ENCODE peak calls at places on chromosomes 13 and 19, in seven cellular contexts. H, F, T, C, R, M and V are unnamed samples. For H3K27me3, the result is how much of the 10 kb centered on the place peaks cover.

GRCh38 chr19:49422407-49423277 is 599 bp downstream of the PTH2 start:
- DNase-seq in H (no peak), F (peak), T (no peak), C (no peak), R (peak), M (peak), V (no peak)

GRCh38 chr19:48249502-48250014 is 6.2 kb downstream of the CARD8 start:
- DNase-seq in H (no peak), F (no peak), T (peak), C (peak), R (no peak), M (no peak), V (no peak)

GRCh38 chr19:16067205-16067938 is 8.9 kb upstream of the TPM4 start:
- DNase-seq in H (peak), F (peak), T (peak), C (peak), R (no peak), M (peak), V (peak)

GRCh38 chr19:8340341-8341096 is 2.5 kb downstream of the KANK3 start:
- DNase-seq in H (no peak), F (no peak), T (peak), C (peak), R (no peak), M (peak), V (no peak)

GRCh38 chr13:32894589-32895001 is 121.6 kb upstream of the KL start:
- DNase-seq in H (peak), F (peak), T (no peak), C (no peak), R (no peak), M (no peak), V (peak)

GRCh38 chr19:58538257-58539168 is 5.4 kb upstream of the TRIM28 start:
- DNase-seq in H (no peak), F (no peak), T (peak), C (peak), R (peak), M (no peak), V (no peak)

GRCh38 chr13:66972659-66973058 is 257.5 kb downstream of the PCDH9 start:
- DNase-seq in H (no peak), F (peak), T (no peak), C (no peak), R (no peak), M (peak), V (no peak)

GRCh38 chr19:17420267-17420924 is 549 bp downstream of the MVB12A start:
- DNase-seq in H (peak), F (no peak), T (peak), C (peak), R (peak), M (no peak), V (no peak)

GRCh38 chr13:46801831-46802230 is 4.9 kb upstream of the ESD start:
- DNase-seq in H (peak), F (peak), T (no peak), C (no peak), R (no peak), M (no peak), V (no peak)

GRCh38 chr13:26742691-26743358 is 17.8 kb downstream of the GPR12 start:
- DNase-seq in H (no peak), F (no peak), T (no peak), C (no peak), R (no peak), M (no peak), V (no peak)
- H3K27me3 ChIP-seq in H (half or more), F (under half), T (half or more), C (under half), R (half or more), M (under half), V (under half)

GRCh38 chr13:109346060-109346459 is 440.3 kb downstream of the IRS2 start:
- DNase-seq in H (no peak), F (no peak), T (no peak), C (no peak), R (no peak), M (no peak), V (no peak)
- TF ChIP-seq CTCF in H (no peak), F (no peak), T (no peak), C (no peak), R (no peak), M (no peak), V (no peak)

GRCh38 chr19:55452381-55453325 is 8.8 kb downstream of the ISOC2 start:
- DNase-seq in H (peak), F (peak), T (peak), C (peak), R (peak), M (peak), V (peak)

GRCh38 chr19:55451163-55451521 is 8.0 kb upstream of the SHISA7 start:
- DNase-seq in H (no peak), F (no peak), T (no peak), C (no peak), R (no peak), M (no peak), V (no peak)

GRCh38 chr19:55447421-55448174 is 4.5 kb upstream of the SHISA7 start:
- DNase-seq in H (peak), F (peak), T (no peak), C (no peak), R (no peak), M (peak), V (peak)

GRCh38 chr19:55451522-55452380 is 8.7 kb upstream of the SHISA7 start:
- DNase-seq in H (no peak), F (no peak), T (no peak), C (no peak), R (no peak), M (no peak), V (no peak)

GRCh38 chr19:55449469-55449868 is 6.4 kb upstream of the SHISA7 start:
- DNase-seq in H (no peak), F (no peak), T (no peak), C (no peak), R (no peak), M (no peak), V (no peak)
- H3K27me3 ChIP-seq in H (under half), F (half or more), T (half or more), C (under half), R (half or more), M (under half), V (under half)

GRCh38 chr13:72041165-72041564 is 174.2 kb upstream of the DACH1 start:
- DNase-seq in H (no peak), F (no peak), T (no peak), C (no peak), R (no peak), M (no peak), V (no peak)
- TF ChIP-seq CTCF in H (no peak), F (no peak), T (no peak), C (no peak), R (no peak), M (no peak), V (no peak)

DNA sequence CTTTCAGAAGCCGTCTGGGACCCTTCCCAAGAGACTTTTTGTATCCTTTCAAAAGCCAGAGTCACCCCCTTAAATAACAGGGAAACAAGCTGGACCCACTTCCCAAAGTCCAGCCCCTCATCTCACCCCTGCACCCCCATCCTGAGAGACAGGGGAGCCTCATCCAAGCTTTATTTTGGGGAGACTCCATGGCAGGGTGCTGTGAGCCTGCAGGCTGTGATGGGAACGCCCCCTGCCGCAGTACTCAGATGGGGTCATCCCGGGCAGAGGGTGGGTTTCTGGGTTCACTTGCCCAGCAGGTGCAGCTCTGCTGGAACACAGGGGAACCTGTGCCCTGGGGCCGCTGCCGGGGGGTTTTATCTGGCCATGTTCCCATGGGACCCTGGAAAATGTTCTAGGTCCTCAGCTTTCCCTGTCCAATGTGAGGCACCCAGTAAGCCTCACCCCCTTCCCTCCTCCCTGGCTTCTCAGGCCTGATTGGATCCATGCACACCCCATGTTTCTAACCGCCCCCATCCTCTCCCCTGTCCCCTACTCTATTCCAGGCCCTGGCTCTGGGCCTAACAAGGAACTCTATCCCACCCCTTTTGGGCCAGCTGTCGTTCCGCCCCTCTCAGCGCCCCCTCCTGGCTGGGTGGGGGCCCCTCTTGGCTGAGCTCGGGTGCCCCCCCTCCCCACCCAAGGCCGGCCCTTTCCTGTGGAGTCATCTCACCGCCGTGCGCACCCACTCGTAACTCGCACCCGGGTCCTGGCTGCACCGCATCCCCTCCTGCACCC is 1.0 kb downstream of the HIF3A start:
- DNase-seq in H (no peak), F (no peak), T (peak), C (peak), R (peak), M (peak), V (no peak)
- H3K27me3 ChIP-seq in H (under half), F (half or more), T (under half), C (under half), R (under half), M (under half), V (under half)

DNA sequence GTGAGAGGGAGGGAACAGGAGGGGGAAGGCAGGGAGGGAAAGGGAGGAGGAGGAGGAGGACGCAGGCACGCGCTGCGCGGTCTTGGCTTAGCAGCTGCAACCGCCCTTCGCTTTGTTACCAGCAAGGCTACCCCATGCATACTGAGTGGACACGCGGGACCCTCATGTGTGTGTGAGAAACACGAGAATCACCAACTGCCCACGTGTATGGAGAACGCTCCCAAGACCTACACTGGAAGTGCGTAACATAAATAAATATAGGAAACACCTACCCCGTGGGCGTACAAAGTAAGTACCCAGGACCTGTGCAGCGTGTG is 38.0 kb downstream of the DEDD2 start:
- DNase-seq in H (no peak), F (no peak), T (no peak), C (no peak), R (no peak), M (no peak), V (no peak)
- TF ChIP-seq CTCF in H (no peak), F (no peak), T (no peak), C (no peak), R (no peak), M (no peak), V (no peak)

GRCh38 chr19:2976609-2977000 is 759 bp upstream of the TLE6 start:
- DNase-seq in H (no peak), F (no peak), T (no peak), C (no peak), R (no peak), M (no peak), V (no peak)

GRCh38 chr19:2981898-2982297 is 4.5 kb downstream of the TLE6 start:
- DNase-seq in H (no peak), F (no peak), T (no peak), C (no peak), R (no peak), M (no peak), V (no peak)

GRCh38 chr19:2977686-2978466 is 512 bp downstream of the TLE6 start:
- DNase-seq in H (no peak), F (no peak), T (no peak), C (no peak), R (no peak), M (no peak), V (no peak)

GRCh38 chr19:2977001-2977685 is at the start of gene TLE6:
- DNase-seq in H (peak), F (peak), T (peak), C (peak), R (peak), M (peak), V (peak)

DNA sequence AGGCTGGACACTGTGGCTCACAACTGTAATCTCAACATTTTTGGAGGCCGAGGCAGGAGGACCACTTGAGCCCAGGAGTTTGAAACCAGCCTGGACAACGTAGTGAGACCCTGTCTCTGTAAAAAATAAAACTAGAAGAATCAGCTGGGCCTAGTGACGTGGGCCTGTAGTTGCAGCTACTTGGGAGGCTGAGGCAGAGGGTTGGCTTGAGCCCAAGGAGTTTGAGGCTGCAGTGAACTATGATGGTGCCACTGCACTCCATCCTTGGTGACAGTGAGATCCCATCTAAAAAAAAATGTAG is 1.1 kb downstream of the TLE6 start:
- DNase-seq in H (no peak), F (no peak), T (no peak), C (no peak), R (no peak), M (no peak), V (no peak)
- H3K27me3 ChIP-seq in H (under half), F (under half), T (under half), C (under half), R (under half), M (under half), V (under half)

GRCh38 chr19:5864725-5865486 is 5.4 kb downstream of the FUT5 start:
- DNase-seq in H (no peak), F (no peak), T (no peak), C (no peak), R (no peak), M (no peak), V (no peak)
- TF ChIP-seq CTCF in H (peak), F (peak), T (no peak), C (no peak), R (no peak), M (no peak), V (peak)